ENCODE peak calls at places on chromosomes 13 and 19, in five cellular contexts. R, E, F, G and M are unnamed samples.
A peak's percentile ranks its signal among the peaks of the same experiment; 100 is the strongest.

GRCh38 chr19:1836458-1837221 is 11.6 kb downstream of the REXO1 start:
- DNase-seq in G (no peak), R (no peak), E (no peak), F (no peak), M (no peak)

GRCh38 chr19:38617283-38617763 is 430 bp downstream of the MAP4K1 start:
- DNase-seq in E (no peak), F (no peak), R (no peak), G (no peak), M (no peak)

GRCh38 chr13:102913924-102914628 is 68.2 kb downstream of the ERCC5 start:
- DNase-seq in G (no peak), E (no peak), R (no peak), F (peak; percentile 60), M (no peak)

GRCh38 chr13:20713751-20714150 is 10.3 kb downstream of the IL17D start:
- DNase-seq in R (no peak), G (no peak), F (peak; percentile 67), E (peak; percentile 72), M (peak; percentile 18)

GRCh38 chr19:35436477-35437141 is 11.4 kb upstream of the FFAR2 start:
- DNase-seq in E (no peak), G (no peak), R (no peak), F (peak; percentile 7), M (no peak)

GRCh38 chr19:6649189-6649588 is 20.8 kb downstream of the TNFSF14 start:
- DNase-seq in G (no peak), R (no peak), F (no peak), E (no peak), M (no peak)

GRCh38 chr19:19821366-19822147 is at the start of gene ZNF506:
- DNase-seq in F (peak; percentile 97), G (peak; percentile 98), R (peak; percentile 99), E (peak; percentile 98), M (peak; percentile 72)

GRCh38 chr13:24251525-24251924 is 57.9 kb upstream of the C1QTNF9 start:
- DNase-seq in F (no peak), E (no peak), R (no peak), G (no peak), M (no peak)

GRCh38 chr13:35720690-35721554 is 244.4 kb upstream of the MAB21L1 start:
- DNase-seq in E (peak; percentile 12), F (peak; percentile 39), R (peak; percentile 84), G (peak; percentile 56), M (no peak)

GRCh38 chr19:39679791-39680168 is 24.1 kb downstream of the LGALS16 start:
- DNase-seq in R (no peak), E (no peak), F (no peak), G (no peak), M (no peak)

GRCh38 chr19:18074192-18074591 is 12.5 kb downstream of the IL12RB1 start:
- DNase-seq in E (no peak), G (no peak), R (peak; percentile 66), F (no peak), M (no peak)

GRCh38 chr19:54029930-54030490 is 33.7 kb downstream of the VSTM1 start:
- DNase-seq in F (peak; percentile 43), G (peak; percentile 28), R (peak; percentile 95), E (peak; percentile 64), M (no peak)

GRCh38 chr13:114007566-114007965 is 33.7 kb upstream of the C13orf46 start:
- DNase-seq in R (no peak), E (no peak), F (no peak), G (no peak), M (no peak)

GRCh38 chr19:2051771-2052704 is 994 bp upstream of the MKNK2 start:
- DNase-seq in G (peak; percentile 75), F (no peak), E (no peak), R (no peak), M (no peak)

GRCh38 chr13:110309661-110310524 is 2.8 kb downstream of the COL4A2 start:
- DNase-seq in E (no peak), G (no peak), F (no peak), R (no peak), M (no peak)

GRCh38 chr13:34107814-34108213 is 289.9 kb downstream of the RFC3 start:
- DNase-seq in E (no peak), R (no peak), G (no peak), F (peak; percentile 47), M (no peak)

GRCh38 chr13:40578055-40578454 is 88.4 kb downstream of the FOXO1 start:
- DNase-seq in G (no peak), R (no peak), E (no peak), F (no peak), M (no peak)

GRCh38 chr13:40191186-40191980 is 475.1 kb downstream of the FOXO1 start:
- DNase-seq in G (no peak), F (peak; percentile 71), E (peak; percentile 39), R (no peak), M (no peak)

GRCh38 chr19:469833-470232 is 9.0 kb upstream of the SHC2 start:
- DNase-seq in F (no peak), G (no peak), E (no peak), R (no peak), M (no peak)

GRCh38 chr19:32223595-32224370 is 121.6 kb upstream of the ZNF507 start:
- DNase-seq in G (no peak), R (peak; percentile 49), F (no peak), E (no peak), M (no peak)

GRCh38 chr13:100789481-100789880 is 114.9 kb upstream of the TMTC4 start:
- DNase-seq in G (no peak), F (peak; percentile 54), R (no peak), E (peak; percentile 6), M (no peak)

GRCh38 chr19:5130371-5131030 is 161.6 kb downstream of the KDM4B start:
- DNase-seq in R (no peak), F (no peak), G (no peak), E (no peak), M (no peak)

GRCh38 chr19:5132698-5133651 is 164.1 kb downstream of the KDM4B start:
- DNase-seq in E (no peak), G (no peak), R (no peak), F (no peak), M (no peak)

GRCh38 chr19:5131866-5132561 is 163.1 kb downstream of the KDM4B start:
- DNase-seq in E (no peak), R (no peak), F (peak; percentile 19), G (no peak), M (no peak)

GRCh38 chr19:5129691-5130090 is 160.8 kb downstream of the KDM4B start:
- DNase-seq in R (no peak), E (no peak), F (no peak), G (no peak), M (no peak)

GRCh38 chr19:5131031-5131865 is 162.3 kb downstream of the KDM4B start:
- DNase-seq in E (no peak), G (no peak), R (peak; percentile 34), F (no peak), M (no peak)
- TF ChIP-seq CTCF in E (peak; percentile 6), G (no peak), R (peak; percentile 27), F (no peak), M (no peak)

GRCh38 chr19:47019431-47020041 is at the start of gene NPAS1:
- DNase-seq in F (no peak), R (peak; percentile 59), E (no peak), G (no peak), M (no peak)

GRCh38 chr19:47021536-47022139 is 2.0 kb downstream of the NPAS1 start:
- DNase-seq in F (peak; percentile 20), R (peak; percentile 77), E (no peak), G (no peak), M (no peak)

GRCh38 chr19:47020992-47021496 is 1.4 kb downstream of the NPAS1 start:
- DNase-seq in R (peak; percentile 69), G (peak; percentile 29), E (no peak), F (no peak), M (no peak)

GRCh38 chr19:47020132-47020805 is 632 bp downstream of the NPAS1 start:
- DNase-seq in E (no peak), R (peak; percentile 78), F (no peak), G (no peak), M (no peak)

GRCh38 chr19:47018923-47019322 is 714 bp upstream of the NPAS1 start:
- DNase-seq in E (no peak), G (no peak), F (no peak), R (no peak), M (no peak)
- H3K4me3 ChIP-seq in E (no peak overlapping the region), G (no peak overlapping the region), F (no peak overlapping the region), R (peak overlapping the region; percentile 62), M (no peak overlapping the region)

GRCh38 chr19:4709440-4710280 is 14.0 kb downstream of the DPP9 start:
- DNase-seq in F (peak; percentile 46), G (no peak), R (no peak), E (no peak), M (no peak)
- H3K36me3 ChIP-seq in F (peaks cover 33% of the 10 kb centered on the region), G (peaks cover 83% of the 10 kb centered on the region), R (no peaks in the 10 kb centered on the region), E (peaks cover 64% of the 10 kb centered on the region), M (peaks cover 26% of the 10 kb centered on the region)

GRCh38 chr13:49225358-49226042 is 5.4 kb downstream of the MLNR start:
- DNase-seq in R (no peak), E (no peak), G (no peak), F (no peak), M (no peak)
- TF ChIP-seq CTCF in R (no peak), E (no peak), G (no peak), F (no peak), M (no peak)

GRCh38 chr13:79869326-79869725 is 388.4 kb downstream of the NDFIP2 start:
- DNase-seq in E (peak; percentile 12), F (peak; percentile 28), G (no peak), R (peak; percentile 36), M (no peak)
- H3K4me3 ChIP-seq in E (no peak overlapping the region), F (no peak overlapping the region), G (no peak overlapping the region), R (peak overlapping the region; percentile 3), M (no peak overlapping the region)